ENCODE peak calls at places on chromosomes 5 and 9, in six cellular contexts. Z is neuronal stem cell, S is upper lobe of right lung, W is adrenal gland, B is kidney, P is esophagus squamous epithelium. Y is an unnamed sample.

GRCh38 chr9:121701736-121702261 is 50.4 kb downstream of the DAB2IP start:
- DNase-seq in S (no peak), P (no peak), W (no peak), Z (no peak), B (no peak), Y (no peak)

GRCh38 chr9:125842215-125842614 is 95.0 kb downstream of the PBX3 start:
- DNase-seq in W (no peak), B (no peak), Z (no peak), S (no peak), P (no peak), Y (no peak)

GRCh38 chr9:134403292-134403681 is 77.0 kb downstream of the RXRA start:
- DNase-seq in B (no peak), Z (no peak), S (no peak), W (peak; percentile 61), P (no peak), Y (no peak)

GRCh38 chr5:177435847-177436536 is 9.5 kb downstream of the GRK6 start:
- DNase-seq in B (no peak), P (no peak), W (no peak), Z (no peak), S (no peak), Y (no peak)

GRCh38 chr5:137649228-137649890 is 86.5 kb downstream of the KLHL3 start:
- DNase-seq in B (no peak), Z (no peak), S (no peak), W (no peak), P (no peak), Y (no peak)

GRCh38 chr9:114300846-114301797 is 21.8 kb upstream of the ORM1 start:
- DNase-seq in W (no peak), S (peak; percentile 48), P (no peak), B (peak; percentile 35), Z (no peak), Y (no peak)

GRCh38 chr5:141496038-141496437 is 7.2 kb downstream of the PCDHGC5 start:
- DNase-seq in B (no peak), Z (no peak), W (no peak), S (no peak), P (no peak), Y (no peak)

GRCh38 chr5:176818391-176819098 is 8.2 kb downstream of the UNC5A start:
- DNase-seq in W (no peak), B (no peak), Z (no peak), P (no peak), S (no peak), Y (no peak)

GRCh38 chr9:131304676-131305366 is 15.3 kb downstream of the PLPP7 start:
- DNase-seq in B (no peak), S (no peak), P (no peak), Z (no peak), W (no peak), Y (peak; percentile 43)

GRCh38 chr9:82970359-82970758 is 92.6 kb downstream of the RASEF start:
- DNase-seq in W (no peak), B (no peak), S (no peak), P (no peak), Z (no peak), Y (no peak)

GRCh38 chr9:88258012-88258411 is 119.7 kb upstream of the SPATA31C2 start:
- DNase-seq in S (no peak), P (no peak), Z (no peak), W (peak; percentile 26), B (peak; percentile 81), Y (no peak)

GRCh38 chr5:95664204-95664786 is 17.7 kb downstream of the RFESD start:
- DNase-seq in W (peak; percentile 19), P (no peak), B (no peak), S (no peak), Z (peak; percentile 11), Y (peak; percentile 79)

GRCh38 chr9:38622083-38622674 is 1.8 kb upstream of the ANKRD18A start:
- DNase-seq in B (peak; percentile 79), S (no peak), P (no peak), W (peak; percentile 11), Z (peak; percentile 29), Y (no peak)

DNA sequence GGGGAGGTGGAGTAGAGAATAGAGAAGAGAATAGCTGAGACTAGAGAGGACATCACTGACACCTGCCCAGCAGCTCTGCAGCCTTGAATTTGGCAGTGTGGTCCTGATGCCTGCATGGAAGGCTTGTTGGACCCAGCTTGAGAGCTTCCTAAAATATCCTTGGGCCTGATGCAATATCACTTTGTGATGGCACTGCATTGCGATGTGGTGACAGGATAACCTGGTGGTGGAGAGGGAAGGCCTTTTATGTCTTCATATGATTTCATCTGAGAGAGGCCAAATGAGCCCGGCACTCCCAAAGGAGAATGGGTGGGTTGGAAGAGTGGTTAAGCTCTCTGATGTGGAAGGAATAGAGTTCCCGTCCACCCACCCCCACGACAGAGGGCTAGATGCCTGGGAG is 99.6 kb upstream of the SSBP2 start:
- DNase-seq in S (no peak), Z (no peak), P (no peak), B (no peak), W (no peak), Y (no peak)
- H3K4me1 ChIP-seq in S (peaks cover 15% of the 10 kb centered on the region), Z (peaks cover 43% of the 10 kb centered on the region), P (peaks cover 37% of the 10 kb centered on the region), B (peaks cover 24% of the 10 kb centered on the region), W (peaks cover 23% of the 10 kb centered on the region), Y (peaks cover 48% of the 10 kb centered on the region)

GRCh38 chr5:113205323-113205722 is 228.7 kb downstream of the DCP2 start:
- DNase-seq in P (no peak), Z (no peak), B (no peak), S (no peak), W (no peak), Y (no peak)

GRCh38 chr5:113201715-113202114 is 225.1 kb downstream of the DCP2 start:
- DNase-seq in B (no peak), Z (no peak), S (no peak), W (no peak), P (no peak), Y (no peak)

GRCh38 chr5:113205807-113206206 is 229.0 kb downstream of the TSSK1B start:
- DNase-seq in Z (no peak), S (no peak), P (no peak), W (no peak), B (no peak), Y (no peak)

GRCh38 chr5:113204525-113205161 is 228.0 kb downstream of the DCP2 start:
- DNase-seq in W (peak; percentile 51), Z (no peak), B (no peak), S (no peak), P (no peak), Y (peak; percentile 37)

DNA sequence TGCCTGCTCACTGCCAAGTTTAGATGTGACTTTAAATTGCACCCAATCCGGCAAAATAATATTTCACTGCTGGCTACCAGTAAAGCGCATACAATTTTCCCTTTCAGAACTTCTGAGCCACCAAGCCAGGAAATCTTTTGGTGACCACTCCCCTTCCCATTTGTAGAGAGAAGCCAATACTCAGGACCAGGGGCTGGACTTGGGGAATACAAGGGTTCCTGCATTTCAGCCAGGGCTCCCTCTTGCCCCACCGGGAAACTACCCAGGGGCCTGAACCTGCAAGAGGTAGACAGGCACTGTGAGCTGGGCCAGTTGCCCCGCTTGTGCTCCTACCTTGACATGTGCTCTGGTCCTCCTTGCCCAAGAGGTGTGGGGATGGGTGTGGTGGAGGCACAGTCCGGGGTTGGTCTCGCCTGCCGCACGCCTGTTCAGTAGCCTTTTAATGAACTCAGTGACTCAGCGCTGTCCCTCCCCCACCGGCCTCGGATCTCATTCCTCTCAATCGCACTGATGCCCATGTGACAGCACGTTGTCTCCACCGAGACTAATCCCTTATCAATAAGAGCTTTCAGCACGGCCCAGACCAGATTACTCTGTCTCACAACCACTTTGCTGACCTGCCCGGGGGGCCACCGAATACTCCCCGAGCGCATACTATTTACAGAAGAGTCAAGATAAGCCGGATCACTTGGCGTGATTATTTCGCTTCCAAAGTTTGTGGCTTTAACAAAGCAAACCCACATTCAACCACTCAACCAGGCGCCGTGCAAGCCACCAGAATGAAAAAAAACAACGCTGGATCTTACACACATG is 226.5 kb downstream of the DCP2 start:
- DNase-seq in P (no peak), W (no peak), Z (peak; percentile 83), S (no peak), B (no peak), Y (peak; percentile 20)
- H3K4me3 ChIP-seq in P (peak overlapping the region; percentile 52), W (no peak overlapping the region), Z (no peak overlapping the region), S (no peak overlapping the region), B (no peak overlapping the region), Y (peak overlapping the region; percentile 16)

GRCh38 chr9:2269778-2270177 is 254.6 kb downstream of the SMARCA2 start:
- DNase-seq in P (no peak), B (no peak), Z (no peak), W (no peak), S (no peak), Y (no peak)

GRCh38 chr9:2274762-2275161 is 259.6 kb downstream of the SMARCA2 start:
- DNase-seq in S (no peak), B (no peak), Z (no peak), P (no peak), W (no peak), Y (no peak)

GRCh38 chr9:2267171-2267740 is 252.1 kb downstream of the SMARCA2 start:
- DNase-seq in B (peak; percentile 85), S (no peak), Z (no peak), W (peak; percentile 79), P (no peak), Y (no peak)

GRCh38 chr9:2276296-2276695 is 261.1 kb downstream of the SMARCA2 start:
- DNase-seq in W (no peak), S (no peak), P (no peak), Z (no peak), B (no peak), Y (no peak)

DNA sequence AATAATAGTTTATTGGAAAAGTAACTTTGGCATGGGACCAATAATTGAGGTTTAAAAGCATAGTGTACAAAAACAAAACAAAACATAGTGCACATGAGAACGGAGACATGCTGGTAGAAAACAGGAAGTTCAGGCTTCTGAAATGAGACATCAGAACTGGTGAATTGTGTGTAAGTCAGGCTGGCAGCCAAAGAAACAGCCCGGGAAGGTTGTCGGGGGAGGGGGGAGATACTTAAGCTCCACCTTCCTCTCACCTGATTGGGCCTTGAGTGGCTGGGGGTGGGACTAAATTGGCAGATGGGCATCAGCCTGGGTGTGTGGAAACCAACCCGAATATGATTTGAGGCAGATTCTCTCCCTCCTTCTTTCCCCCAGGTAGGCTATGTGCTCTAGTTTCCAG is 256.3 kb downstream of the SMARCA2 start:
- DNase-seq in B (no peak), S (no peak), W (peak; percentile 74), Z (no peak), P (no peak), Y (no peak)
- H3K36me3 ChIP-seq in B (no peaks in the 10 kb centered on the region), S (no peaks in the 10 kb centered on the region), W (no peaks in the 10 kb centered on the region), Z (no peaks in the 10 kb centered on the region), P (no peaks in the 10 kb centered on the region), Y (no peaks in the 10 kb centered on the region)

GRCh38 chr5:88829773-88830172 is 53.2 kb downstream of the MEF2C start:
- DNase-seq in S (no peak), P (no peak), B (no peak), Z (no peak), W (no peak), Y (no peak)

GRCh38 chr5:88830567-88830966 is 52.4 kb downstream of the MEF2C start:
- DNase-seq in S (no peak), P (no peak), B (no peak), W (no peak), Z (no peak), Y (no peak)

GRCh38 chr5:88833371-88834107 is 49.4 kb downstream of the MEF2C start:
- DNase-seq in W (peak; percentile 81), P (no peak), S (no peak), B (no peak), Z (no peak), Y (no peak)

GRCh38 chr5:88834108-88834462 is 48.9 kb downstream of the MEF2C start:
- DNase-seq in Z (no peak), P (no peak), W (no peak), B (no peak), S (no peak), Y (no peak)

DNA sequence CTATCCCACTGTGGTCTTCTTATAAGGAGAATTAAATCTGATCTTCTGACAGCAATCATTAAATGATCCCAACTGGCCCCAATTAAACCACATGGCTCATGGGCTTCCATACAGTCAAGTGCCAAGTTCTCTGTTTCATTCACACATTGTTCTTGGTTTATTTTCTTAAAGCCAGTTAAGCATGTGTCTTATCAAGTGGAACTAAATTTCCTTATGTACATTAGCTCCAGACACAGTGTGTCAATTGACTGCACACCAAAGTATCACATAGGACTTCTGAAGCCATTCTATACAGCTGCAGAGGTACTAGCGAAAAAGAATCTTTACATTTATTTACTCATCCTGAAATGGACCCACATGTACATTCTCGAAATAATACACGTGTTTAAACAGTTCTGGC is 51.1 kb downstream of the MEF2C start:
- DNase-seq in Z (no peak), W (no peak), B (no peak), S (no peak), P (no peak), Y (no peak)
- H3K4me1 ChIP-seq in Z (peaks cover 2% of the 10 kb centered on the region), W (peaks cover 89% of the 10 kb centered on the region), B (no peaks in the 10 kb centered on the region), S (peaks cover 36% of the 10 kb centered on the region), P (peaks cover 5% of the 10 kb centered on the region), Y (peaks cover 8% of the 10 kb centered on the region)

Y was measured in tibial nerve.